ENCODE peak calls at places on chromosomes 16 and 17, in seven cellular contexts. A is hepatocyte, C is SK-N-SH, E is PC-9, Y is HCT116, Q is GM23338, D is MM.1S. K is an unnamed sample. For H3K9me2, H3K4me1 and H3K27me3, the result is how much of the 10 kb centered on the place peaks cover.

GRCh38 chr16:84416407-84417321 is 48.3 kb downstream of the ATP2C2 start:
- DNase-seq in A (no peak), C (no peak), E (no peak), Y (no peak), Q (no peak), D (no peak), K (no peak)

GRCh38 chr17:45019177-45019711 is 32.2 kb downstream of the DCAKD start:
- DNase-seq in A (peak), C (peak), E (no peak), Y (no peak), Q (peak), D (peak), K (peak)

GRCh38 chr17:15738066-15738465 is 6.0 kb downstream of the TBC1D26 start:
- DNase-seq in A (no peak), C (no peak), E (no peak), Y (no peak), Q (no peak), D (no peak), K (no peak)

GRCh38 chr17:16911141-16911937 is 60.6 kb downstream of the TNFRSF13B start:
- DNase-seq in A (no peak), C (no peak), E (no peak), Y (no peak), Q (no peak), D (no peak), K (no peak)

GRCh38 chr17:16915752-16916556 is 56.0 kb downstream of the TNFRSF13B start:
- DNase-seq in A (peak), C (peak), E (peak), Y (peak), Q (peak), D (peak), K (peak)

GRCh38 chr17:39972271-39972670 is 8.3 kb upstream of the PSMD3 start:
- DNase-seq in A (no peak), C (no peak), E (no peak), Y (no peak), Q (no peak), D (no peak), K (peak)

GRCh38 chr16:21702259-21702658 is 38.5 kb downstream of the OTOA start:
- DNase-seq in A (no peak), C (no peak), E (no peak), Y (no peak), Q (no peak), D (no peak), K (no peak)

GRCh38 chr17:78659546-78659945 is 82.3 kb upstream of the DNAH17 start:
- DNase-seq in A (no peak), C (no peak), E (no peak), Y (no peak), Q (no peak), D (no peak), K (no peak)

GRCh38 chr17:76968707-76969597 is 100.7 kb downstream of the MGAT5B start:
- DNase-seq in A (peak), C (peak), E (peak), Y (no peak), Q (peak), D (peak), K (no peak)

GRCh38 chr16:86580063-86580797 is 1.9 kb downstream of the FOXL1 start:
- DNase-seq in A (no peak), C (no peak), E (no peak), Y (no peak), Q (no peak), D (no peak), K (peak)

GRCh38 chr16:4892356-4893102 is 44.4 kb downstream of the PPL start:
- DNase-seq in A (peak), C (no peak), E (no peak), Y (no peak), Q (no peak), D (no peak), K (no peak)

GRCh38 chr17:81543339-81543675 is 8.8 kb downstream of the FAAP100 start:
- DNase-seq in A (no peak), C (no peak), E (no peak), Y (no peak), Q (no peak), D (no peak), K (no peak)

DNA sequence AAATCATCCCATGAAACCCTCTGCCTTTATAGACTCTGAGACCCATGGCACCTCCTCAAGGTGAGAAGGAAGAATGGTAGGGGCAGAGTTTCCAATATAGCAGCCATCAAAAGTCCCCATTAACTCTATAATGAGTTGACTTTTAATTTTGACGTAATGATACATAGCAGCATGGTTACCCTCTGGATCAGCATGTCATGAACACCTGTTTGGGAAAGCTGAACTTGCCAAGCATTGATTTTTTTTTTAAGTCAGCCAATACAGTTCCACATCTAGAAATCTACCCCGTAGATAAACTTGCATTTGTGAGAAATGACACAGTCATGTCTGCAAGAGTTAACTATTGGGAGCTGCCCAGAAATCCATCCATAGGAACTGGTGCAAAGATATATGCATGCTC is 191.8 kb downstream of the TMEM114 start:
- DNase-seq in A (no peak), C (no peak), E (no peak), Y (no peak), Q (no peak), D (no peak), K (no peak)
- H3K9me2 ChIP-seq in A (under half), C (under half), E (under half), Y (under half), Q (under half), D (under half), K (under half)

DNA sequence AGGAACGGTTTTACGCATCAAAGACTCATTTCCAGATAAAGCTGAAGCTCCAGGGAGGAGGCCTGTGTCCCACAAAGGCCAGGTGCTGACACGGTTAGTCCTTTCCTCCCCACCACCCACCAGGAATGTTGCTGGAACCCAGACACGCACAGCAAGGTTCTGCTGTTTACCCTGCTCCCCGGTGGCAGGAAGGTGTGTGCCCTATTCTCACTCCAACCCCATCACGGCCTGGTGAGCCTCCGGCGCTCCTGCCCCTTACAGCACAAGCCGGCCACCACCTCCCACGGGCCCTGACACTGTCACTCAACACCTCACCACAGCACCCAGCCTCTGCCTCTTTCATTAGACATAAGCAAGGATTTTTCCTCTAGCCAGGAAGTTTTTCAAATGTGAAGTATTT is 47.8 kb downstream of the ANKRD11 start:
- DNase-seq in A (no peak), C (no peak), E (peak), Y (no peak), Q (no peak), D (no peak), K (no peak)
- H3K4me1 ChIP-seq in A (half or more), C (under half), E (half or more), Y (under half), Q (half or more), D (under half), K (under half)

GRCh38 chr17:74920679-74921044 is 2.4 kb downstream of the USH1G start:
- DNase-seq in A (peak), C (no peak), E (no peak), Y (no peak), Q (peak), D (no peak), K (no peak)

GRCh38 chr17:74920306-74920620 is 2.8 kb downstream of the USH1G start:
- DNase-seq in A (peak), C (no peak), E (no peak), Y (no peak), Q (no peak), D (no peak), K (no peak)

GRCh38 chr17:74919440-74920305 is 3.4 kb downstream of the USH1G start:
- DNase-seq in A (no peak), C (no peak), E (peak), Y (no peak), Q (peak), D (peak), K (peak)

GRCh38 chr17:74917430-74917829 is 5.6 kb downstream of the USH1G start:
- DNase-seq in A (no peak), C (no peak), E (no peak), Y (no peak), Q (no peak), D (no peak), K (no peak)

GRCh38 chr17:74918906-74919305 is 4.1 kb downstream of the USH1G start:
- DNase-seq in A (no peak), C (no peak), E (no peak), Y (no peak), Q (no peak), D (no peak), K (no peak)
- H3K27me3 ChIP-seq in A (under half), C (under half), E (under half), Y (under half), Q (under half), D (half or more), K (under half)

DNA sequence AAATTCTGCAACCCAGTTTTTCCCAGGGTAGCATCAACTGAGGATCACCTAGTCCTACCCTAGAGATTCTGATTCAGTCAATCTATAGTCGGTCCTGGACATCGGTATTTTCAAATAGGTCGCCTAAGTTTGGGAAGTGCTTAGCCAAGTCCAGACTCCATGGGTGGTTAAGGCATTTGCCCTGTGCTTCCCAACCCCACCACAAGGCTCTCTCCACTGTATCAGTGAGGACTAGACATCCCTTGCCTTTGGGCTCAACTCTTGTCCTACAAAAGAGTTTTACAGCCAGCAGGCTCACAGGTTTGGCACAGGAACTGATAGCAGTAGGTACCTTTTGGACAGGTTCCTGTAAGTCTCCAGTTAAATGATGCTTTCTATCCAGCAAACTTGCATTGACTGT is 13.8 kb downstream of the HYDIN start:
- DNase-seq in A (no peak), C (no peak), E (no peak), Y (no peak), Q (peak), D (no peak), K (no peak)
- H3K9me2 ChIP-seq in A (under half), C (under half), E (under half), Y (under half), Q (under half), D (under half), K (under half)

GRCh38 chr17:58351710-58352017 is 337 bp downstream of the SUPT4H1 start:
- DNase-seq in A (no peak), C (no peak), E (no peak), Y (no peak), Q (peak), D (no peak), K (peak)
- H3K4me1 ChIP-seq in A (under half), C (under half), E (under half), Y (under half), Q (under half), D (under half), K (under half)